ENCODE peak calls at places on chromosomes 12 and 14, in four cellular contexts. F is H9, J is IMR-90, H is H1. R is an unnamed sample.

GRCh38 chr12:75750950-75751349 is 239.5 kb upstream of the KRR1 start:
- DNase-seq in F (no peak), H (no peak), J (peak), R (no peak)

GRCh38 chr12:104768033-104768432 is 190.1 kb downstream of the SLC41A2 start:
- DNase-seq in H (no peak), J (no peak), F (no peak), R (no peak)

GRCh38 chr12:57332646-57333312 is 81.8 kb upstream of the STAC3 start:
- DNase-seq in F (no peak), J (peak), H (no peak), R (no peak)

GRCh38 chr12:48472259-48472658 is at the start of gene ANP32D:
- DNase-seq in H (no peak), J (no peak), F (no peak), R (no peak)

GRCh38 chr14:72692678-72693077 is 201.2 kb downstream of the DPF3 start:
- DNase-seq in H (peak), J (no peak), F (peak), R (peak)

GRCh38 chr12:71661977-71662522 is 1.6 kb downstream of the ZFC3H1 start:
- DNase-seq in J (peak), F (no peak), H (no peak), R (no peak)

GRCh38 chr12:83318386-83318971 is 631.8 kb downstream of the TMTC2 start:
- DNase-seq in J (peak), H (no peak), F (no peak), R (no peak)

GRCh38 chr14:91570021-91570420 is 59.9 kb upstream of the PPP4R3A start:
- DNase-seq in F (peak), H (no peak), J (no peak), R (peak)

GRCh38 chr14:70052990-70053389 is 135.8 kb downstream of the SLC8A3 start:
- DNase-seq in H (no peak), J (peak), F (no peak), R (peak)

GRCh38 chr12:75699728-75700496 is 188.5 kb upstream of the KRR1 start:
- DNase-seq in J (peak), H (no peak), F (no peak), R (peak)

GRCh38 chr14:68621400-68622365 is 171.2 kb downstream of the ZFP36L1 start:
- DNase-seq in H (no peak), F (no peak), J (peak), R (no peak)

GRCh38 chr14:73777420-73777819 is 63.2 kb upstream of the PNMA1 start:
- DNase-seq in H (no peak), F (peak), J (no peak), R (peak)

GRCh38 chr14:64968651-64969050 is 3.5 kb downstream of the RAB15 start:
- DNase-seq in J (no peak), F (peak), H (no peak), R (no peak)

GRCh38 chr12:49054524-49054923 is 6.1 kb downstream of the KMT2D start:
- DNase-seq in H (no peak), J (no peak), F (no peak), R (no peak)

GRCh38 chr12:120369476-120370342 is 745 bp upstream of the MSI1 start:
- DNase-seq in H (no peak), F (peak), J (no peak), R (no peak)

GRCh38 chr12:46271846-46272245 is 3.0 kb upstream of the SLC38A1 start:
- DNase-seq in F (no peak), J (no peak), H (no peak), R (no peak)

GRCh38 chr12:131775904-131776889 is 52.0 kb upstream of the MMP17 start:
- DNase-seq in H (no peak), F (no peak), J (no peak), R (no peak)

GRCh38 chr14:75088566-75089373 is 19.3 kb downstream of the ZC2HC1C start:
- DNase-seq in J (peak), H (no peak), F (peak), R (peak)

GRCh38 chr12:75196865-75197264 is 12.8 kb downstream of the KCNC2 start:
- DNase-seq in H (no peak), F (no peak), J (no peak), R (no peak)

GRCh38 chr14:31945074-31945613 is 132.0 kb upstream of the ARHGAP5 start:
- DNase-seq in F (no peak), H (no peak), J (no peak), R (no peak)

DNA sequence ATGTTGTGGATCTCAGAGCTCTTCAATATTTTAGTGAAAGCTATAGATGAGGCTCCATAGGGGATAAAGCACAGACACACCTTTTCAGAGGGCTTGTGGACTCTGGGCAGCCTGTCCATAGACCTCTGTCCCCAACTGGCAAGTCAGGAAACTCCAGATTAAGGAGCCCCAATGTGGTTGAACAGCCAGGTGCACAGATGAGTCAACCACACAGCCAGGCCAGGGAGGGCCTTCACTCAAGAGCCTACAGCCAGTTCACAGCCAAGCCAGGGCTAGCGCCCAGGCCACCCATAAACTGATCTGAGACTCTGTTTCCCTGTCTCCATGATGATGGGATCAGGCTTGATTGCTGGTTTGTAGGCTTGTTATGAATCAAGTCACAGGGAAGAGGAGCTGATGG is 1.0 kb upstream of the BDKRB2 start:
- DNase-seq in H (no peak), J (peak), F (no peak), R (no peak)
- H4K5ac ChIP-seq in H (no peak), J (peak), F (no peak), R (no peak)

GRCh38 chr14:63204407-63205280 is at the start of gene RHOJ:
- DNase-seq in F (peak), J (peak), H (no peak), R (peak)
- H3K27ac ChIP-seq in F (no peak), J (peak), H (no peak), R (peak)

GRCh38 chr12:106106892-106107291 is 31.9 kb downstream of the NUAK1 start:
- DNase-seq in H (no peak), F (no peak), J (peak), R (peak)
- H2AK5ac ChIP-seq in H (no peak), F (no peak), J (peak), R (no peak)

GRCh38 chr12:26214121-26214520 is 18.7 kb downstream of the SSPN start:
- DNase-seq in H (no peak), F (no peak), J (no peak), R (no peak)
- H4K5ac ChIP-seq in H (no peak), F (no peak), J (no peak), R (no peak)

GRCh38 chr12:52506858-52507715 is 13.1 kb downstream of the KRT5 start:
- DNase-seq in H (no peak), J (peak), F (peak), R (peak)
- H3K27ac ChIP-seq in H (no peak), J (no peak), F (no peak), R (no peak)

GRCh38 chr12:6765634-6766581 is at the start of gene PTMS:
- DNase-seq in F (peak), H (no peak), J (peak), R (peak)
- H2AK5ac ChIP-seq in F (no peak), H (peak), J (peak), R (no peak)

GRCh38 chr12:113852695-113853490 is 113.2 kb downstream of the RBM19 start:
- DNase-seq in F (no peak), H (no peak), J (no peak), R (no peak)

GRCh38 chr12:113852273-113852672 is 113.9 kb downstream of the RBM19 start:
- DNase-seq in F (no peak), J (no peak), H (no peak), R (no peak)

GRCh38 chr12:113855998-113856397 is 110.1 kb downstream of the RBM19 start:
- DNase-seq in F (no peak), H (no peak), J (no peak), R (no peak)

GRCh38 chr12:113854385-113855136 is 111.6 kb downstream of the RBM19 start:
- DNase-seq in J (no peak), F (no peak), H (no peak), R (no peak)

DNA sequence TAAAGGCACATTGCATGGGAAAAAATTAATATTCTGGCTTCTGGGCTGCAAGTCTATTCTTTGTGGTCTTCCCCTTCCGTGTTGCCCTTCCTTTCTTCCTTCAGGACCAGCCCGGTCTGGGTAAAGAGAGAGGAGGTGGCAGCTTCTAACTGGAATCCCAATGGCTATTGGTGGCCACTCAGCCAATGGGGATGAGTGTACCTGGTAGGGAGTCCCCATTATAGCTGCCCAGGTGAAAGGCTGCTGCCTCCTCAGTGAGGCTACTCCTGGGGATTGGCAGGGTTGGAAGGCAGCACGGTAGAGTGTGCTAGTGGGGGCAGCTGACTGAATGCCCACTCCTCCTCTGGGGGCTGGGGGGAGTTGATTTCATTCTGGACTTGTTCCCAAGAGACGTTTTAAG is 112.6 kb downstream of the RBM19 start:
- DNase-seq in J (no peak), H (no peak), F (no peak), R (no peak)
- H4K5ac ChIP-seq in J (no peak), H (no peak), F (no peak), R (no peak)

R was measured in mesendoderm.